ENCODE peak calls at places on chromosomes 2 and 18, in four cellular contexts. Z, D, J and P are unnamed samples.

GRCh38 chr18:78725426-78725825 is 254.2 kb upstream of the SALL3 start:
- DNase-seq in J (no peak), D (no peak), Z (peak), P (peak)

GRCh38 chr2:119202610-119203351 is 20.9 kb upstream of the STEAP3 start:
- DNase-seq in Z (no peak), D (no peak), J (no peak), P (no peak)

GRCh38 chr2:19046986-19047780 is 311.2 kb downstream of the OSR1 start:
- DNase-seq in J (no peak), Z (no peak), D (no peak), P (no peak)

GRCh38 chr2:108612153-108612513 is 77.9 kb downstream of the LIMS1 start:
- DNase-seq in J (no peak), D (peak), Z (peak), P (no peak)

GRCh38 chr2:172119089-172119488 is 16.4 kb upstream of the DLX2 start:
- DNase-seq in D (no peak), Z (no peak), J (no peak), P (no peak)

GRCh38 chr18:44887227-44887631 is 206.5 kb downstream of the SETBP1 start:
- DNase-seq in D (peak), J (no peak), Z (peak), P (no peak)

GRCh38 chr2:240991378-240992263 is 6.8 kb upstream of the SNED1 start:
- DNase-seq in Z (peak), D (no peak), J (peak), P (peak)

GRCh38 chr2:239827511-239827865 is 197.7 kb downstream of the NDUFA10 start:
- DNase-seq in J (no peak), Z (peak), D (peak), P (peak)